ENCODE peak calls at places on chromosome 4, in eight cellular contexts. One of them, this sample, is unnamed. For H3K27me3, the result is how much of the 10 kb centered on the place peaks cover.

GRCh38 chr4:141635726-141636076 is 682 bp upstream of the IL15 start:
- DNase-seq in tibial nerve: no peak
- DNase-seq in stomach: no peak
- DNase-seq in testis: no peak
- DNase-seq in CD4-positive, alpha-beta T cell: no peak
- DNase-seq in left lung: no peak
- DNase-seq in lower lobe of right lung: no peak
- DNase-seq in SK-N-SH: no peak
- DNase-seq in this sample: no peak

GRCh38 chr4:40195182-40196177 is 1.4 kb upstream of the RHOH start:
- DNase-seq in tibial nerve: no peak
- DNase-seq in stomach: no peak
- DNase-seq in testis: no peak
- DNase-seq in CD4-positive, alpha-beta T cell: no peak
- DNase-seq in left lung: no peak
- DNase-seq in lower lobe of right lung: no peak
- DNase-seq in SK-N-SH: no peak
- DNase-seq in this sample: peak

GRCh38 chr4:140267576-140267975 is 105.9 kb upstream of the SCOC start:
- DNase-seq in tibial nerve: no peak
- DNase-seq in stomach: no peak
- DNase-seq in testis: no peak
- DNase-seq in CD4-positive, alpha-beta T cell: no peak
- DNase-seq in left lung: no peak
- DNase-seq in lower lobe of right lung: no peak
- DNase-seq in SK-N-SH: no peak
- DNase-seq in this sample: no peak

GRCh38 chr4:76892001-76892400 is 5.9 kb downstream of the SOWAHB start:
- DNase-seq in tibial nerve: no peak
- DNase-seq in stomach: no peak
- DNase-seq in testis: no peak
- DNase-seq in CD4-positive, alpha-beta T cell: no peak
- DNase-seq in left lung: no peak
- DNase-seq in lower lobe of right lung: no peak
- DNase-seq in SK-N-SH: no peak
- DNase-seq in this sample: no peak

GRCh38 chr4:142959156-142959555 is 113.1 kb upstream of the INPP4B start:
- DNase-seq in tibial nerve: no peak
- DNase-seq in stomach: no peak
- DNase-seq in testis: no peak
- DNase-seq in CD4-positive, alpha-beta T cell: no peak
- DNase-seq in left lung: no peak
- DNase-seq in lower lobe of right lung: no peak
- DNase-seq in SK-N-SH: no peak
- DNase-seq in this sample: no peak

GRCh38 chr4:10582059-10582686 is 102.4 kb downstream of the CLNK start:
- DNase-seq in tibial nerve: peak
- DNase-seq in stomach: peak
- DNase-seq in testis: peak
- DNase-seq in CD4-positive, alpha-beta T cell: no peak
- DNase-seq in left lung: no peak
- DNase-seq in lower lobe of right lung: no peak
- DNase-seq in SK-N-SH: peak
- DNase-seq in this sample: peak

GRCh38 chr4:148782284-148782683 is 340.1 kb upstream of the NR3C2 start:
- DNase-seq in tibial nerve: no peak
- DNase-seq in stomach: peak
- DNase-seq in testis: no peak
- DNase-seq in CD4-positive, alpha-beta T cell: no peak
- DNase-seq in left lung: no peak
- DNase-seq in lower lobe of right lung: no peak
- DNase-seq in SK-N-SH: no peak
- DNase-seq in this sample: no peak

GRCh38 chr4:124631760-124632159 is 80.8 kb downstream of the ANKRD50 start:
- DNase-seq in tibial nerve: peak
- DNase-seq in stomach: peak
- DNase-seq in testis: peak
- DNase-seq in CD4-positive, alpha-beta T cell: no peak
- DNase-seq in left lung: peak
- DNase-seq in lower lobe of right lung: no peak
- DNase-seq in SK-N-SH: no peak
- DNase-seq in this sample: peak

GRCh38 chr4:7421356-7422097 is 13.2 kb downstream of the PSAPL1 start:
- DNase-seq in tibial nerve: no peak
- DNase-seq in stomach: peak
- DNase-seq in testis: no peak
- DNase-seq in CD4-positive, alpha-beta T cell: no peak
- DNase-seq in left lung: peak
- DNase-seq in lower lobe of right lung: no peak
- DNase-seq in SK-N-SH: peak
- DNase-seq in this sample: no peak

GRCh38 chr4:149029056-149029651 is 586.9 kb upstream of the NR3C2 start:
- DNase-seq in tibial nerve: no peak
- DNase-seq in stomach: peak
- DNase-seq in testis: no peak
- DNase-seq in CD4-positive, alpha-beta T cell: no peak
- DNase-seq in left lung: no peak
- DNase-seq in lower lobe of right lung: no peak
- DNase-seq in SK-N-SH: no peak
- DNase-seq in this sample: no peak

GRCh38 chr4:114108869-114109268 is 129.4 kb upstream of the ARSJ start:
- DNase-seq in tibial nerve: no peak
- DNase-seq in stomach: no peak
- DNase-seq in testis: no peak
- DNase-seq in CD4-positive, alpha-beta T cell: no peak
- DNase-seq in left lung: no peak
- DNase-seq in lower lobe of right lung: no peak
- DNase-seq in SK-N-SH: peak
- DNase-seq in this sample: peak

GRCh38 chr4:43564107-43564506 is 671.6 kb downstream of the GRXCR1 start:
- DNase-seq in tibial nerve: no peak
- DNase-seq in stomach: no peak
- DNase-seq in testis: no peak
- DNase-seq in CD4-positive, alpha-beta T cell: no peak
- DNase-seq in left lung: no peak
- DNase-seq in lower lobe of right lung: no peak
- DNase-seq in SK-N-SH: no peak
- DNase-seq in this sample: no peak

GRCh38 chr4:76074468-76074867 is at the start of gene ART3:
- DNase-seq in tibial nerve: no peak
- DNase-seq in stomach: no peak
- DNase-seq in testis: no peak
- DNase-seq in CD4-positive, alpha-beta T cell: no peak
- DNase-seq in left lung: no peak
- DNase-seq in lower lobe of right lung: no peak
- DNase-seq in SK-N-SH: no peak
- DNase-seq in this sample: no peak

GRCh38 chr4:184851200-184851541 is 25.4 kb upstream of the ACSL1 start:
- DNase-seq in tibial nerve: no peak
- DNase-seq in stomach: no peak
- DNase-seq in testis: peak
- DNase-seq in CD4-positive, alpha-beta T cell: no peak
- DNase-seq in left lung: peak
- DNase-seq in lower lobe of right lung: no peak
- DNase-seq in SK-N-SH: no peak
- DNase-seq in this sample: peak

GRCh38 chr4:46946914-46947313 is 37.9 kb upstream of the COX7B2 start:
- DNase-seq in tibial nerve: no peak
- DNase-seq in stomach: no peak
- DNase-seq in testis: no peak
- DNase-seq in CD4-positive, alpha-beta T cell: no peak
- DNase-seq in left lung: no peak
- DNase-seq in lower lobe of right lung: no peak
- DNase-seq in SK-N-SH: no peak
- DNase-seq in this sample: no peak

GRCh38 chr4:113947484-113947883 is 32.0 kb downstream of the ARSJ start:
- DNase-seq in tibial nerve: no peak
- DNase-seq in stomach: no peak
- DNase-seq in testis: no peak
- DNase-seq in CD4-positive, alpha-beta T cell: no peak
- DNase-seq in left lung: no peak
- DNase-seq in lower lobe of right lung: no peak
- DNase-seq in SK-N-SH: no peak
- DNase-seq in this sample: no peak

GRCh38 chr4:181224826-181225225 is 1018.4 kb upstream of the TENM3 start:
- DNase-seq in tibial nerve: no peak
- DNase-seq in stomach: no peak
- DNase-seq in testis: no peak
- DNase-seq in CD4-positive, alpha-beta T cell: no peak
- DNase-seq in left lung: no peak
- DNase-seq in lower lobe of right lung: no peak
- DNase-seq in SK-N-SH: no peak
- DNase-seq in this sample: no peak

GRCh38 chr4:11106190-11106589 is 322.5 kb downstream of the HS3ST1 start:
- DNase-seq in tibial nerve: no peak
- DNase-seq in stomach: no peak
- DNase-seq in testis: no peak
- DNase-seq in CD4-positive, alpha-beta T cell: no peak
- DNase-seq in left lung: no peak
- DNase-seq in lower lobe of right lung: no peak
- DNase-seq in SK-N-SH: no peak
- DNase-seq in this sample: no peak

GRCh38 chr4:6331018-6331417 is 61.4 kb downstream of the WFS1 start:
- DNase-seq in tibial nerve: no peak
- DNase-seq in stomach: no peak
- DNase-seq in testis: peak
- DNase-seq in CD4-positive, alpha-beta T cell: no peak
- DNase-seq in left lung: no peak
- DNase-seq in lower lobe of right lung: no peak
- DNase-seq in SK-N-SH: no peak
- DNase-seq in this sample: peak

DNA sequence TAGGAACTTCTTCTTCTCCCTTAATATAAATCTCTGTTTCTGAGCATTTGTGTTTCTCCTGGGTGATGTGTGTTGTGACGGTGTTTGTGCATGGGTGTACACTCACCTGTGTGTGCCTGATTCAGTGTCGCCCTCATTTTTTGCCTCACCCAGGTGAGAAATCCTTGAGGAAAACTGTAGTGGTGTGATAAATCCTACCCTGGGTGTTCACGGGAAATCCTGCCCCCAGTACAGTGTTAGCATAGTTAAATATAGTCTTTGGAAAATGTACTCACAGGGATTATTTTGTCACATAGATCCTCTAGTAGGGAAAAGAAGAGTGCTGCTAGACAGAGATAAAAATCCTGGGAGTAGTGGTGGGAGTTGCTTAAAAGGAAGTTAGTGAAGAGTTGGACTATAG is 291.9 kb upstream of the PITX2 start:
- DNase-seq in tibial nerve: no peak
- DNase-seq in stomach: no peak
- DNase-seq in testis: no peak
- DNase-seq in CD4-positive, alpha-beta T cell: no peak
- DNase-seq in left lung: no peak
- DNase-seq in lower lobe of right lung: no peak
- DNase-seq in SK-N-SH: no peak
- DNase-seq in this sample: no peak
- H3K27me3 ChIP-seq in tibial nerve: under half
- H3K27me3 ChIP-seq in stomach: under half
- H3K27me3 ChIP-seq in testis: under half
- H3K27me3 ChIP-seq in CD4-positive, alpha-beta T cell: under half
- H3K27me3 ChIP-seq in left lung: under half
- H3K27me3 ChIP-seq in lower lobe of right lung: under half
- H3K27me3 ChIP-seq in SK-N-SH: under half
- H3K27me3 ChIP-seq in this sample: under half

GRCh38 chr4:41257901-41258300 is 1.2 kb downstream of the UCHL1 start:
- DNase-seq in tibial nerve: no peak
- DNase-seq in stomach: no peak
- DNase-seq in testis: no peak
- DNase-seq in CD4-positive, alpha-beta T cell: no peak
- DNase-seq in left lung: no peak
- DNase-seq in lower lobe of right lung: no peak
- DNase-seq in SK-N-SH: peak
- DNase-seq in this sample: peak

GRCh38 chr4:41260315-41260714 is 3.6 kb downstream of the UCHL1 start:
- DNase-seq in tibial nerve: no peak
- DNase-seq in stomach: no peak
- DNase-seq in testis: no peak
- DNase-seq in CD4-positive, alpha-beta T cell: no peak
- DNase-seq in left lung: no peak
- DNase-seq in lower lobe of right lung: no peak
- DNase-seq in SK-N-SH: no peak
- DNase-seq in this sample: no peak

GRCh38 chr4:41256740-41257256 is at the start of gene UCHL1:
- DNase-seq in tibial nerve: no peak
- DNase-seq in stomach: peak
- DNase-seq in testis: peak
- DNase-seq in CD4-positive, alpha-beta T cell: no peak
- DNase-seq in left lung: peak
- DNase-seq in lower lobe of right lung: no peak
- DNase-seq in SK-N-SH: peak
- DNase-seq in this sample: peak

GRCh38 chr4:41257257-41257900 is 651 bp downstream of the UCHL1 start:
- DNase-seq in tibial nerve: no peak
- DNase-seq in stomach: peak
- DNase-seq in testis: peak
- DNase-seq in CD4-positive, alpha-beta T cell: no peak
- DNase-seq in left lung: peak
- DNase-seq in lower lobe of right lung: peak
- DNase-seq in SK-N-SH: peak
- DNase-seq in this sample: peak

GRCh38 chr4:41258783-41259182 is 2.1 kb downstream of the UCHL1 start:
- DNase-seq in tibial nerve: no peak
- DNase-seq in stomach: no peak
- DNase-seq in testis: peak
- DNase-seq in CD4-positive, alpha-beta T cell: no peak
- DNase-seq in left lung: no peak
- DNase-seq in lower lobe of right lung: no peak
- DNase-seq in SK-N-SH: peak
- DNase-seq in this sample: peak
- TF ChIP-seq CTCF in tibial nerve: peak
- TF ChIP-seq CTCF in stomach: no peak
- TF ChIP-seq CTCF in testis: no peak
- TF ChIP-seq CTCF in CD4-positive, alpha-beta T cell: no peak
- TF ChIP-seq CTCF in left lung: no peak
- TF ChIP-seq CTCF in lower lobe of right lung: peak
- TF ChIP-seq CTCF in SK-N-SH: peak
- TF ChIP-seq CTCF in this sample: peak

GRCh38 chr4:3865986-3866812 is 100.0 kb downstream of the ADRA2C start:
- DNase-seq in tibial nerve: no peak
- DNase-seq in stomach: no peak
- DNase-seq in testis: no peak
- DNase-seq in CD4-positive, alpha-beta T cell: no peak
- DNase-seq in left lung: peak
- DNase-seq in lower lobe of right lung: peak
- DNase-seq in SK-N-SH: peak
- DNase-seq in this sample: no peak
- H3K27me3 ChIP-seq in tibial nerve: half or more
- H3K27me3 ChIP-seq in stomach: under half
- H3K27me3 ChIP-seq in testis: under half
- H3K27me3 ChIP-seq in CD4-positive, alpha-beta T cell: under half
- H3K27me3 ChIP-seq in left lung: half or more
- H3K27me3 ChIP-seq in lower lobe of right lung: under half
- H3K27me3 ChIP-seq in SK-N-SH: under half
- H3K27me3 ChIP-seq in this sample: under half

DNA sequence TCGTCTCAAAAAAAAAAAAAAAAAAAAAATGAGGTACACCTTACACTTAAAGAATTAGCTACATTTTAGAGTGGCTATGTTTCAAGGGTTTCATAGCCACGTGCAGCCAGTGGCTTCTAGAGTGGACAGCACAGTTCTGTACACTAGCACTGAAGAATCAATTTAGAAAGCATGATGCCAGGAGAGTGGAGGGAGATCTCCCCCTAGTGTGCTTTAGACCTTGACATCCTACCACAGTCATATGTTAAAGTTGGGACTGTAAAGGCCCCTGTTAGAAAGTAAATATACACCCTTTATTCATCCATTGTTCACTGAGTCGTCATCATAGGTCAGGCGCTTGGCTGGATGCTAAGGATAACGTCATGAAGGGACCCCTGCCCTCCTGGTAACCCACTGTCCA is 179.4 kb downstream of the QDPR start:
- DNase-seq in tibial nerve: no peak
- DNase-seq in stomach: no peak
- DNase-seq in testis: no peak
- DNase-seq in CD4-positive, alpha-beta T cell: no peak
- DNase-seq in left lung: no peak
- DNase-seq in lower lobe of right lung: no peak
- DNase-seq in SK-N-SH: no peak
- DNase-seq in this sample: peak
- TF ChIP-seq CTCF in tibial nerve: no peak
- TF ChIP-seq CTCF in stomach: no peak
- TF ChIP-seq CTCF in testis: no peak
- TF ChIP-seq CTCF in CD4-positive, alpha-beta T cell: no peak
- TF ChIP-seq CTCF in left lung: no peak
- TF ChIP-seq CTCF in lower lobe of right lung: no peak
- TF ChIP-seq CTCF in SK-N-SH: no peak
- TF ChIP-seq CTCF in this sample: peak

This sample was measured in A673.